ENCODE peak calls at places on chromosomes 2 and 18, in seven cellular contexts. F, I, A, N, O, B and E are unnamed samples.

GRCh38 chr2:233473386-233473791 is 93.2 kb downstream of the USP40 start:
- DNase-seq in F (no peak), I (no peak), A (no peak), N (no peak), O (no peak), B (no peak), E (no peak)

GRCh38 chr2:218891275-218892135 is 10.9 kb downstream of the WNT10A start:
- DNase-seq in F (no peak), I (no peak), A (no peak), N (no peak), O (no peak), B (no peak), E (no peak)

GRCh38 chr2:240146591-240147278 is 6.3 kb upstream of the OTOS start:
- DNase-seq in F (no peak), I (no peak), A (no peak), N (no peak), O (no peak), B (no peak), E (no peak)

GRCh38 chr2:124810132-124810531 is 785.0 kb downstream of the CNTNAP5 start:
- DNase-seq in F (no peak), I (peak), A (peak), N (no peak), O (no peak), B (no peak), E (no peak)

GRCh38 chr2:240390091-240391073 is 45.1 kb upstream of the GPC1 start:
- DNase-seq in F (peak), I (no peak), A (no peak), N (no peak), O (no peak), B (no peak), E (no peak)

GRCh38 chr2:34529965-34530364 is 930.9 kb upstream of the FAM98A start:
- DNase-seq in F (no peak), I (no peak), A (no peak), N (no peak), O (no peak), B (no peak), E (no peak)

GRCh38 chr2:29723255-29724001 is 198.0 kb downstream of the ALK start:
- DNase-seq in F (no peak), I (no peak), A (no peak), N (no peak), O (no peak), B (no peak), E (no peak)

GRCh38 chr18:58784601-58785137 is 80.0 kb upstream of the ZNF532 start:
- DNase-seq in F (no peak), I (no peak), A (no peak), N (no peak), O (no peak), B (no peak), E (no peak)

GRCh38 chr2:207869784-207870778 is 100.4 kb upstream of the FZD5 start:
- DNase-seq in F (no peak), I (peak), A (no peak), N (no peak), O (no peak), B (no peak), E (no peak)

GRCh38 chr2:214127178-214127970 is 283.5 kb upstream of the VWC2L start:
- DNase-seq in F (peak), I (peak), A (no peak), N (no peak), O (no peak), B (no peak), E (no peak)

GRCh38 chr2:229456091-229456490 is 185.0 kb upstream of the PID1 start:
- DNase-seq in F (no peak), I (no peak), A (no peak), N (no peak), O (no peak), B (no peak), E (no peak)

GRCh38 chr2:150088538-150088937 is 398.9 kb downstream of the RND3 start:
- DNase-seq in F (no peak), I (peak), A (no peak), N (no peak), O (no peak), B (no peak), E (no peak)

GRCh38 chr18:3037423-3037915 is 24.5 kb upstream of the LPIN2 start:
- DNase-seq in F (no peak), I (peak), A (no peak), N (no peak), O (no peak), B (no peak), E (no peak)

GRCh38 chr2:221539246-221539645 is 32.9 kb downstream of the EPHA4 start:
- DNase-seq in F (no peak), I (no peak), A (no peak), N (no peak), O (no peak), B (no peak), E (no peak)

GRCh38 chr2:190177249-190177648 is 114.7 kb upstream of the MSTN start:
- DNase-seq in F (no peak), I (no peak), A (no peak), N (no peak), O (no peak), B (no peak), E (no peak)

GRCh38 chr2:58893645-58894336 is 652.7 kb upstream of the FANCL start:
- DNase-seq in F (peak), I (no peak), A (no peak), N (no peak), O (no peak), B (no peak), E (no peak)

GRCh38 chr2:205763708-205764501 is 81.6 kb downstream of the NRP2 start:
- DNase-seq in F (peak), I (peak), A (peak), N (no peak), O (no peak), B (no peak), E (no peak)

GRCh38 chr18:78992041-78992735 is 12.6 kb downstream of the SALL3 start:
- DNase-seq in F (no peak), I (no peak), A (peak), N (no peak), O (no peak), B (no peak), E (no peak)

GRCh38 chr18:74579704-74580103 is 18.0 kb upstream of the ZNF407 start:
- DNase-seq in F (no peak), I (no peak), A (no peak), N (no peak), O (no peak), B (no peak), E (no peak)

GRCh38 chr2:85413592-85414421 is 3.6 kb upstream of the CAPG start:
- DNase-seq in F (peak), I (peak), A (no peak), N (no peak), O (peak), B (no peak), E (peak)

GRCh38 chr2:161416294-161416632 is at the start of gene TBR1:
- DNase-seq in F (no peak), I (no peak), A (no peak), N (no peak), O (no peak), B (no peak), E (no peak)

GRCh38 chr2:18740428-18740827 is 151.1 kb upstream of the NT5C1B start:
- DNase-seq in F (peak), I (peak), A (no peak), N (no peak), O (no peak), B (no peak), E (no peak)

GRCh38 chr18:59029663-59030421 is 109.8 kb upstream of the SEC11C start:
- DNase-seq in F (no peak), I (no peak), A (no peak), N (no peak), O (no peak), B (no peak), E (no peak)

GRCh38 chr2:239725551-239725890 is 299.6 kb downstream of the NDUFA10 start:
- DNase-seq in F (no peak), I (no peak), A (no peak), N (no peak), O (no peak), B (no peak), E (no peak)

GRCh38 chr18:59904051-59904601 is 4.3 kb downstream of the PMAIP1 start:
- DNase-seq in F (no peak), I (peak), A (no peak), N (no peak), O (no peak), B (no peak), E (no peak)

GRCh38 chr2:55809875-55810620 is 113.5 kb downstream of the EFEMP1 start:
- DNase-seq in F (peak), I (peak), A (no peak), N (no peak), O (no peak), B (no peak), E (no peak)